ENCODE peak calls at places on chromosome 6, in eight cellular contexts. G, Z, N, R, C, X, F and K are unnamed samples.
A peak's percentile ranks its signal among the peaks of the same experiment; 100 is the strongest.

GRCh38 chr6:32108094-32108627 is 977 bp downstream of the TNXB start:
- DNase-seq in G (peak; percentile 66), Z (peak; percentile 78), N (no peak), R (peak; percentile 57), C (no peak), X (no peak), F (peak; percentile 72), K (no peak)

GRCh38 chr6:138372711-138373463 is 4.8 kb upstream of the SMIM28 start:
- DNase-seq in G (no peak), Z (peak; percentile 52), N (no peak), R (no peak), C (no peak), X (peak; percentile 10), F (no peak), K (no peak)

GRCh38 chr6:98054453-98054852 is 771.4 kb upstream of the MMS22L start:
- DNase-seq in G (no peak), Z (no peak), N (no peak), R (no peak), C (no peak), X (no peak), F (no peak), K (no peak)

GRCh38 chr6:125858427-125859320 is 67.9 kb downstream of the NCOA7 start:
- DNase-seq in G (peak; percentile 81), Z (peak; percentile 76), N (no peak), R (peak; percentile 75), C (no peak), X (peak; percentile 85), F (no peak), K (peak; percentile 76)

GRCh38 chr6:34341481-34341971 is 50.9 kb downstream of the NUDT3 start:
- DNase-seq in G (no peak), Z (peak; percentile 42), N (no peak), R (peak; percentile 70), C (no peak), X (no peak), F (no peak), K (no peak)

GRCh38 chr6:13390658-13391057 is 62.3 kb upstream of the TBC1D7 start:
- DNase-seq in G (no peak), Z (no peak), N (no peak), R (no peak), C (no peak), X (no peak), F (no peak), K (no peak)

GRCh38 chr6:141199074-141199473 is 933.7 kb upstream of the GJE1 start:
- DNase-seq in G (no peak), Z (peak; percentile 5), N (no peak), R (peak; percentile 96), C (no peak), X (no peak), F (no peak), K (no peak)

GRCh38 chr6:167839343-167839742 is 12.6 kb downstream of the AFDN start:
- DNase-seq in G (no peak), Z (peak; percentile 48), N (no peak), R (no peak), C (no peak), X (no peak), F (no peak), K (no peak)

GRCh38 chr6:8191629-8192028 is 89.3 kb upstream of the EEF1E1 start:
- DNase-seq in G (no peak), Z (no peak), N (no peak), R (no peak), C (no peak), X (no peak), F (no peak), K (no peak)

GRCh38 chr6:116011096-116011401 is 49.6 kb downstream of the FRK start:
- DNase-seq in G (no peak), Z (no peak), N (no peak), R (no peak), C (no peak), X (no peak), F (no peak), K (no peak)

GRCh38 chr6:106419900-106420299 is 59.4 kb downstream of the CRYBG1 start:
- DNase-seq in G (no peak), Z (no peak), N (no peak), R (no peak), C (no peak), X (no peak), F (no peak), K (no peak)

GRCh38 chr6:80163754-80164187 is 57.3 kb downstream of the BCKDHB start:
- DNase-seq in G (no peak), Z (peak; percentile 60), N (no peak), R (peak; percentile 77), C (no peak), X (peak; percentile 4), F (no peak), K (no peak)

GRCh38 chr6:27553123-27553904 is 80.4 kb upstream of the ZNF184 start:
- DNase-seq in G (peak; percentile 83), Z (peak; percentile 31), N (no peak), R (peak; percentile 38), C (no peak), X (peak; percentile 51), F (no peak), K (no peak)

GRCh38 chr6:53315086-53315724 is 33.5 kb downstream of the ELOVL5 start:
- DNase-seq in G (no peak), Z (no peak), N (no peak), R (no peak), C (no peak), X (no peak), F (no peak), K (no peak)

GRCh38 chr6:43052842-43053544 is 658 bp downstream of the CUL7 start:
- DNase-seq in G (peak; percentile 60), Z (peak; percentile 41), N (peak; percentile 56), R (peak; percentile 29), C (no peak), X (no peak), F (peak; percentile 19), K (no peak)

GRCh38 chr6:34529665-34530327 is 26.3 kb downstream of the SPDEF start:
- DNase-seq in G (no peak), Z (peak; percentile 16), N (peak; percentile 44), R (no peak), C (no peak), X (no peak), F (no peak), K (no peak)

GRCh38 chr6:13259393-13259792 is 68.9 kb downstream of the TBC1D7 start:
- DNase-seq in G (no peak), Z (no peak), N (no peak), R (no peak), C (no peak), X (no peak), F (no peak), K (no peak)

GRCh38 chr6:16716450-16716858 is 44.8 kb downstream of the ATXN1 start:
- DNase-seq in G (no peak), Z (no peak), N (no peak), R (no peak), C (no peak), X (no peak), F (no peak), K (no peak)

GRCh38 chr6:16713597-16713996 is 47.7 kb downstream of the ATXN1 start:
- DNase-seq in G (no peak), Z (no peak), N (no peak), R (no peak), C (no peak), X (no peak), F (no peak), K (no peak)

GRCh38 chr6:16712250-16712930 is 48.9 kb downstream of the ATXN1 start:
- DNase-seq in G (no peak), Z (no peak), N (no peak), R (no peak), C (no peak), X (no peak), F (no peak), K (no peak)

GRCh38 chr6:16711551-16712249 is 49.6 kb downstream of the ATXN1 start:
- DNase-seq in G (no peak), Z (peak; percentile 18), N (no peak), R (no peak), C (no peak), X (no peak), F (no peak), K (no peak)

GRCh38 chr6:16712931-16713484 is 48.3 kb downstream of the ATXN1 start:
- DNase-seq in G (peak; percentile 13), Z (peak; percentile 96), N (peak; percentile 77), R (peak; percentile 91), C (no peak), X (no peak), F (no peak), K (no peak)
- H3K27ac ChIP-seq in G (no peak overlapping the region), Z (no peak overlapping the region), N (peak overlapping the region; percentile 76), R (peak overlapping the region; percentile 58), C (peak overlapping the region; percentile 81), X (peak overlapping the region; percentile 79), F (peak overlapping the region; percentile 71), K (no peak overlapping the region)

GRCh38 chr6:30685157-30685976 is 1.1 kb downstream of the PPP1R18 start:
- DNase-seq in G (peak; percentile 57), Z (no peak), N (no peak), R (peak; percentile 34), C (no peak), X (no peak), F (no peak), K (no peak)
- H3K4me3 ChIP-seq in G (peak overlapping the region; percentile 81), Z (no peak overlapping the region), N (peak overlapping the region; percentile 81), R (peak overlapping the region; percentile 95), C (peak overlapping the region; percentile 79), X (peak overlapping the region; percentile 84), F (peak overlapping the region; percentile 92), K (peak overlapping the region; percentile 77)

GRCh38 chr6:74964871-74965441 is 240.9 kb downstream of the COL12A1 start:
- DNase-seq in G (no peak), Z (peak; percentile 12), N (no peak), R (no peak), C (no peak), X (no peak), F (no peak), K (no peak)
- TF ChIP-seq CTCF in G (no peak), Z (no peak), N (no peak), R (no peak), C (no peak), X (no peak), F (no peak), K (no peak)

GRCh38 chr6:148530976-148531375 is 188.3 kb downstream of the SASH1 start:
- DNase-seq in G (no peak), Z (no peak), N (no peak), R (no peak), C (no peak), X (no peak), F (no peak), K (no peak)

GRCh38 chr6:148528292-148528691 is 185.7 kb downstream of the SASH1 start:
- DNase-seq in G (no peak), Z (no peak), N (no peak), R (peak; percentile 41), C (no peak), X (no peak), F (no peak), K (no peak)

GRCh38 chr6:148526145-148526544 is 183.5 kb downstream of the SASH1 start:
- DNase-seq in G (no peak), Z (no peak), N (no peak), R (no peak), C (no peak), X (no peak), F (no peak), K (no peak)

GRCh38 chr6:148530394-148530923 is 187.8 kb downstream of the SASH1 start:
- DNase-seq in G (peak; percentile 61), Z (peak; percentile 78), N (no peak), R (peak; percentile 95), C (no peak), X (peak; percentile 10), F (no peak), K (no peak)

DNA sequence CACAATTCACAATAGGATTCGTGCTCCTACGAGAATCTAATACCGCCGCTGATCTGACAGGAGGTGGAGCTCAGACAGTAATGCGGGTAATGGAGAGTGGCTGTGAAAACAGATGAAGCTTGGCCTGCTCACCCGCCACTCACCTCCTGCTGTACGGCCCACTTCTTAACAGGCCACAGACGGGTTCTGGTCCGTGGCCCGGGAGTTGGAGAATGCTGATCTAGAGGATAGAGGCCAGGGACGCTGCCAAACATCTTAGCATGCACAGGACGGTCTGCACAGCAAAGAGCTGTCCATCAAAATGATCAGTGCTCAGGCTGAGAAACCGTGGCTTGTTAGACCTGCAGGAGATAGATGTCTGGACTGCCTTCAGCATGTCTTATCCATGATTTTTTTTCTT is 186.4 kb downstream of the SASH1 start:
- DNase-seq in G (no peak), Z (no peak), N (no peak), R (no peak), C (no peak), X (no peak), F (no peak), K (no peak)
- H3K27ac ChIP-seq in G (no peak overlapping the region), Z (no peak overlapping the region), N (no peak overlapping the region), R (peak overlapping the region; percentile 92), C (no peak overlapping the region), X (no peak overlapping the region), F (no peak overlapping the region), K (no peak overlapping the region)